ENCODE peak calls at places on chromosome 11, in four cellular contexts. One of them, this sample, is unnamed.

GRCh38 chr11:110952150-110952549 is 239.9 kb upstream of the ARHGAP20 start:
- DNase-seq in IMR-90: no peak
- DNase-seq in neuronal stem cell: no peak
- DNase-seq in trophoblast cell: no peak
- DNase-seq in this sample: no peak

GRCh38 chr11:28146123-28146751 is 38.0 kb downstream of the METTL15 start:
- DNase-seq in neuronal stem cell: peak; percentile 14
- DNase-seq in trophoblast cell: peak; percentile 2
- DNase-seq in IMR-90: peak; percentile 92
- DNase-seq in this sample: peak; percentile 75

GRCh38 chr11:89491141-89491690 is at the start of gene NOX4:
- DNase-seq in trophoblast cell: no peak
- DNase-seq in IMR-90: peak; percentile 48
- DNase-seq in neuronal stem cell: peak; percentile 65
- DNase-seq in this sample: peak; percentile 78

GRCh38 chr11:20238712-20239111 is 78.4 kb upstream of the DBX1 start:
- DNase-seq in trophoblast cell: no peak
- DNase-seq in IMR-90: no peak
- DNase-seq in neuronal stem cell: no peak
- DNase-seq in this sample: no peak

GRCh38 chr11:60326955-60327354 is at the start of gene MS4A6E:
- DNase-seq in IMR-90: no peak
- DNase-seq in trophoblast cell: no peak
- DNase-seq in neuronal stem cell: no peak
- DNase-seq in this sample: no peak

GRCh38 chr11:99934008-99934407 is 753.1 kb upstream of the ARHGAP42 start:
- DNase-seq in IMR-90: no peak
- DNase-seq in neuronal stem cell: no peak
- DNase-seq in trophoblast cell: no peak
- DNase-seq in this sample: no peak

GRCh38 chr11:32429477-32429876 is 5.9 kb downstream of the WT1 start:
- DNase-seq in IMR-90: no peak
- DNase-seq in neuronal stem cell: no peak
- DNase-seq in trophoblast cell: no peak
- DNase-seq in this sample: no peak

GRCh38 chr11:34656062-34656720 is 35.3 kb downstream of the EHF start:
- DNase-seq in neuronal stem cell: no peak
- DNase-seq in IMR-90: peak; percentile 28
- DNase-seq in trophoblast cell: no peak
- DNase-seq in this sample: no peak

GRCh38 chr11:11025087-11025486 is 167.2 kb upstream of the ZBED5 start:
- DNase-seq in trophoblast cell: no peak
- DNase-seq in neuronal stem cell: no peak
- DNase-seq in IMR-90: peak; percentile 75
- DNase-seq in this sample: no peak

GRCh38 chr11:135074397-135074998 is 662.5 kb upstream of the B3GAT1 start:
- DNase-seq in neuronal stem cell: no peak
- DNase-seq in trophoblast cell: no peak
- DNase-seq in IMR-90: no peak
- DNase-seq in this sample: peak; percentile 46

GRCh38 chr11:46271875-46272815 is 5.3 kb upstream of the CREB3L1 start:
- DNase-seq in trophoblast cell: no peak
- DNase-seq in IMR-90: no peak
- DNase-seq in neuronal stem cell: no peak
- DNase-seq in this sample: peak; percentile 28

GRCh38 chr11:111633248-111633647 is 31.0 kb downstream of the SIK2 start:
- DNase-seq in IMR-90: no peak
- DNase-seq in trophoblast cell: no peak
- DNase-seq in neuronal stem cell: no peak
- DNase-seq in this sample: no peak

GRCh38 chr11:103395612-103396011 is 286.4 kb downstream of the DYNC2H1 start:
- DNase-seq in neuronal stem cell: no peak
- DNase-seq in trophoblast cell: no peak
- DNase-seq in IMR-90: peak; percentile 69
- DNase-seq in this sample: peak; percentile 78

GRCh38 chr11:131688056-131688693 is 317.8 kb downstream of the NTM start:
- DNase-seq in IMR-90: peak; percentile 41
- DNase-seq in trophoblast cell: no peak
- DNase-seq in neuronal stem cell: peak; percentile 56
- DNase-seq in this sample: peak; percentile 76

GRCh38 chr11:4025248-4025956 is 69.2 kb upstream of the RRM1 start:
- DNase-seq in IMR-90: peak; percentile 25
- DNase-seq in neuronal stem cell: no peak
- DNase-seq in trophoblast cell: no peak
- DNase-seq in this sample: no peak

GRCh38 chr11:10272132-10272531 is 21.9 kb downstream of the SBF2 start:
- DNase-seq in IMR-90: peak; percentile 53
- DNase-seq in neuronal stem cell: no peak
- DNase-seq in trophoblast cell: no peak
- DNase-seq in this sample: no peak

GRCh38 chr11:73647459-73648100 is 1.2 kb downstream of the PLEKHB1 start:
- DNase-seq in IMR-90: peak; percentile 70
- DNase-seq in trophoblast cell: peak; percentile 80
- DNase-seq in neuronal stem cell: peak; percentile 77
- DNase-seq in this sample: peak; percentile 97

GRCh38 chr11:66247801-66248200 is 20.6 kb upstream of the RAB1B start:
- DNase-seq in trophoblast cell: no peak
- DNase-seq in neuronal stem cell: no peak
- DNase-seq in IMR-90: no peak
- DNase-seq in this sample: no peak

GRCh38 chr11:57560146-57560545 is 7.3 kb downstream of the UBE2L6 start:
- DNase-seq in trophoblast cell: no peak
- DNase-seq in IMR-90: no peak
- DNase-seq in neuronal stem cell: no peak
- DNase-seq in this sample: no peak

GRCh38 chr11:91664521-91664920 is 560.1 kb upstream of the FAT3 start:
- DNase-seq in IMR-90: no peak
- DNase-seq in neuronal stem cell: no peak
- DNase-seq in trophoblast cell: no peak
- DNase-seq in this sample: peak; percentile 45

GRCh38 chr11:910589-911030 is at the start of gene CHID1:
- DNase-seq in trophoblast cell: peak; percentile 79
- DNase-seq in IMR-90: peak; percentile 67
- DNase-seq in neuronal stem cell: peak; percentile 87
- DNase-seq in this sample: peak; percentile 93

GRCh38 chr11:7485136-7485853 is at the start of gene OLFML1:
- DNase-seq in trophoblast cell: no peak
- DNase-seq in IMR-90: no peak
- DNase-seq in neuronal stem cell: no peak
- DNase-seq in this sample: no peak

GRCh38 chr11:33315822-33316221 is 58.6 kb downstream of the HIPK3 start:
- DNase-seq in neuronal stem cell: no peak
- DNase-seq in trophoblast cell: no peak
- DNase-seq in IMR-90: no peak
- DNase-seq in this sample: no peak

DNA sequence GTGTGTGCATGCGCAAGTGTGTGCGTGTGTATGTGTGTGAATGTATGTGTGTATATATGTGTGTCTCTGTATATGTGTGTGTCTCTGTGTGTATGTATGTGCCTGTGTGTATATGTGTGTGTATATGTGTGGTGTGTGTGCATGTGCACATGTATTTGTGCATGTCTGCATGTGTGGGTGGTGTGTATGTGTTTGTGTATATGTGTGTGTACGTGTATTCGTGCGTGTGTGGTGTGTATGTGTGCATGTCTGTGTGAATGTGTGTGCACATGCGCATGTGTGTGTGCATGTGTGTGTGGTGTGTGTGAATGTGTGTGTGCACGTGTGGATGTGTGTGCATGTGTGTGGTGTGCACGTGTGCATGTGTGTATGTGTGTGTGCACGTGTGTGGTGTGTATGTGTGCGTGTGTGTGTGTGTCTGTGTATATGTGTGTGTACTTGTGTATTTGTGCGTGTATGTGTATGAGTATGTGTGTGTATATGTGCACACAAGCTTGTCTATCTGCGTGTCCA is 71.4 kb downstream of the SCN3B start:
- DNase-seq in trophoblast cell: no peak
- DNase-seq in neuronal stem cell: no peak
- DNase-seq in IMR-90: no peak
- DNase-seq in this sample: no peak
- H3K23ac ChIP-seq in trophoblast cell: peak overlapping the region; percentile 41
- H3K23ac ChIP-seq in neuronal stem cell: peak overlapping the region; percentile 38
- H3K23ac ChIP-seq in IMR-90: no peak overlapping the region
- H3K23ac ChIP-seq in this sample: no peak overlapping the region

GRCh38 chr11:85663781-85664560 is 958 bp downstream of the CREBZF start:
- DNase-seq in trophoblast cell: peak; percentile 71
- DNase-seq in IMR-90: peak; percentile 45
- DNase-seq in neuronal stem cell: peak; percentile 69
- DNase-seq in this sample: peak; percentile 89

GRCh38 chr11:85663080-85663729 is 1.7 kb downstream of the CREBZF start:
- DNase-seq in IMR-90: no peak
- DNase-seq in trophoblast cell: no peak
- DNase-seq in neuronal stem cell: no peak
- DNase-seq in this sample: no peak

GRCh38 chr11:85666687-85667086 is 1.8 kb upstream of the CREBZF start:
- DNase-seq in neuronal stem cell: no peak
- DNase-seq in IMR-90: no peak
- DNase-seq in trophoblast cell: no peak
- DNase-seq in this sample: no peak

GRCh38 chr11:85665756-85666155 is 827 bp upstream of the CREBZF start:
- DNase-seq in IMR-90: no peak
- DNase-seq in neuronal stem cell: no peak
- DNase-seq in trophoblast cell: no peak
- DNase-seq in this sample: no peak

DNA sequence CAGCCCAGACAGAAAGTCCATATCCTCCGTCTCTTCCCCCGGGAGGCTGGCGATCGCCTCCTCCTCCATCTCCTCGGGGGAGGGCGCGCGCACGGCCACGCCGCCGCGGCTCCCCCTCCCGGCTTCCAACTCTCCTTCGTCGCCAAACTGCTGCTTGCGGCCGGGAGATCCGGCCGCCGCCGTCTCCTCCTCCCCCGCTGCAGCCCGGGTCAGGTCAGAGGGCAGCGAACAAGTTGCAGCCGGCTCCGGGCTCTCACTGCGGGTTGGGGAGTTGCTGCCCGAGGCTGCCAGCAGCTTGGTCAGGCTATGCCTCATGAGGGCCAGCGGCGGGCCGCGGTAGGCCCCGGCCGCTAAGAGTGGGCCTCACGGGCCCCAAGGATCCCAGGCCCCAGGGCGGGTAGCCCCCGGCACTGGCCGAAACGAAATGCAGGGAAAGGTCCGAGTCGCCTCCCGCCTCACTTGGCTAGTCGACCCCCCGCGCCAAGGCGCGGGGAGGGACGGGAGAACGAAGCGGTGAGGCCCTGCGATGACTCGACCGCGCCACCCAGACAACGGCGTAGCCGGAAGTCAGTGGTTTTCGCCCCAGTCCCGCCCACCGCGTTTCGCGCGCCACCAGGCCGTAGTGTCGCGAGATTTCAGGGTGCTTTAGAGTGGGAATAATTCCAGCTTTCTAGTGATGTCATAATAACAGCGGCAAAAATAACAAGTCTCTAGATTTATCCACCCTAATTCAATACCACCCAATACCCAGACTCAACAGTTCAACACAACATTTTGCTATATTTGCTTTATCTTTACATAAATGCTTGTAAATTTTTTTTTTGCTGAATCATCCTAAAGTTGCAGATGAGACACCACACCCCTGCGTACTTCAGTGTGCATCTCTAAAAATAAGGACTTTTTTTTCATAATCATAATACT is at the start of gene CREBZF:
- DNase-seq in neuronal stem cell: peak; percentile 88
- DNase-seq in IMR-90: peak; percentile 95
- DNase-seq in trophoblast cell: peak; percentile 96
- DNase-seq in this sample: peak; percentile 97
- H3K23ac ChIP-seq in neuronal stem cell: peak within 1 kb of the TSS; percentile 97
- H3K23ac ChIP-seq in IMR-90: peak within 1 kb of the TSS; percentile 99
- H3K23ac ChIP-seq in trophoblast cell: no peak within 1 kb of the TSS
- H3K23ac ChIP-seq in this sample: peak within 1 kb of the TSS; percentile 99

DNA sequence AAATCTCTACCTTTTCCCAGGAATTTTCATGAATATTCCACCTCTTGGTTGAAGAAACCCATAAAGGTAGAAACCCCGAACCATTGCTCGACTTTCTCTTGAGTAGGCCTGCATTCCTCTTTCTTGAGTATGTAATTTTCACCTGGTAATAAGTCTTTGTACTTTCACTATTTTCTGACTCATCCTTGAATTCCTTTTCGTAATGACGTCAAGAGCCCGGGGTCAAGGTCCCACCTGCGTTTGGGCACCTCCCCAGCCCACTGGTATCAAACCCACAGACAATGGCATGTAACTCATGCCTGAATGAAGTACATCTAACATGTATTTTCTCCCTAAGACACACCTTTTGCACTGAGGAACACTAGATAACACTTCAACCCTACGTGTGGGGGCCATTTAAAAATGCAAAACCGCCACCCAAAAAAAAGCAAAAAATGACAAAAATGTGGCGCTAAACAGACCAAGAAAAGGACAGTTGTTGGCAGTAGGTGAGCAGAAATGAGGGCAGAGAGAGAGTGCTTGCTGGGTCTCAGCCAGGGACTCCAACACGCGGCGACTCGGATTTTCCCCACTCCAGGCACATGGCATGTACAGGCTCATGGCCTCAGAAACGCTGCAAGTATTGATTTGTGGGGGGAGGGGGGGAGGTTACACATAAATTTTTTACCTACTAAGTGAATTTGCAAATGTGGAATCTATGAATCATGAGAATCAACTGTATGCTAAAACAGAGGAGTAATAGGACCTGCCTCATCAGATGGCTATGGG is 4.1 kb upstream of the C11orf24 start:
- DNase-seq in neuronal stem cell: no peak
- DNase-seq in IMR-90: no peak
- DNase-seq in trophoblast cell: peak; percentile 58
- DNase-seq in this sample: no peak
- H3K23ac ChIP-seq in neuronal stem cell: no peak overlapping the region
- H3K23ac ChIP-seq in IMR-90: no peak overlapping the region
- H3K23ac ChIP-seq in trophoblast cell: no peak overlapping the region
- H3K23ac ChIP-seq in this sample: no peak overlapping the region

DNA sequence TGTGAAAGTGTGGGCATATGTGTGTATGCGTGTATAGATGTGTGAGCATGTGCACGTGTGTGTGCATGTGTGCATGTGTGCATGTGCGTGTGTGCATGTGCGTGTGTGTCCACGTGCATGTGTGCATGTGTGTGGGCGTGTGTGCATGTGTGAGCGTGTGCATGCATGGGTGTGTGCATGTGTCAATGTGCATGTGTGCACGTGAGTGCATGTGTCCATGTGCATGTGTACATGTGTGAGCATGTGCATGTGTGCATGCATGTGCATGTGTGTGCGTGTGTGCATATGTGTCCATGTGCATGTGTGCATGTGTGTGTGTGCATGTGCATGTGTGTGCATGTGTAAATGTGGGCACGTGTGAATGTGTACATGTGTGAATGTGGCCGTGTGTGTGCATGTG is 95.3 kb downstream of the ST3GAL4 start:
- DNase-seq in IMR-90: no peak
- DNase-seq in trophoblast cell: no peak
- DNase-seq in neuronal stem cell: no peak
- DNase-seq in this sample: no peak
- H3K23ac ChIP-seq in IMR-90: no peak overlapping the region
- H3K23ac ChIP-seq in trophoblast cell: no peak overlapping the region
- H3K23ac ChIP-seq in neuronal stem cell: peak overlapping the region; percentile 77
- H3K23ac ChIP-seq in this sample: no peak overlapping the region

This sample was measured in mesendoderm.